ENCODE peak calls at places on chromosomes 7 and 10, in eight cellular contexts. K is CD8-positive, alpha-beta memory T cell; H is NCI-H2171 treated with DMSO at 0.1 percent for 48 hours; U is activated CD4-positive, alpha-beta T cell treated with anti-CD3 and anti-CD28 coated beads, Interleukin-2, amount 50 U/mL, for 24 hours; M is H54; V is NCI-H1694 treated with DMSO at 0.1 percent for 48 hours; W is GM12892; Z is KG1. J is an unnamed sample.

GRCh38 chr7:118473271-118473670 is 248.8 kb downstream of the ANKRD7 start:
- DNase-seq in K (no peak), H (no peak), U (no peak), M (no peak), V (no peak), W (no peak), Z (no peak), J (no peak)

GRCh38 chr7:152641384-152641783 is 34.6 kb downstream of the XRCC2 start:
- DNase-seq in K (no peak), H (no peak), U (no peak), M (no peak), V (no peak), W (no peak), Z (no peak), J (no peak)

GRCh38 chr7:133528796-133529195 is 275.9 kb downstream of the EXOC4 start:
- DNase-seq in K (no peak), H (peak), U (no peak), M (no peak), V (no peak), W (no peak), Z (no peak), J (no peak)

GRCh38 chr10:90674461-90674860 is 183.4 kb downstream of the HTR7 start:
- DNase-seq in K (no peak), H (no peak), U (no peak), M (no peak), V (no peak), W (no peak), Z (no peak), J (no peak)

GRCh38 chr7:88318196-88318595 is 11.5 kb upstream of the STEAP4 start:
- DNase-seq in K (no peak), H (no peak), U (no peak), M (no peak), V (no peak), W (no peak), Z (no peak), J (no peak)

GRCh38 chr10:96998329-96998888 is 166.3 kb downstream of the LCOR start:
- DNase-seq in K (no peak), H (no peak), U (no peak), M (no peak), V (no peak), W (no peak), Z (no peak), J (peak)

GRCh38 chr7:388461-388960 is 98.5 kb downstream of the FOXL3 start:
- DNase-seq in K (no peak), H (no peak), U (no peak), M (no peak), V (no peak), W (no peak), Z (no peak), J (peak)

GRCh38 chr7:104686286-104686685 is 327.7 kb upstream of the KMT2E start:
- DNase-seq in K (no peak), H (no peak), U (no peak), M (no peak), V (no peak), W (no peak), Z (no peak), J (no peak)

GRCh38 chr7:122329145-122329802 is 24.7 kb upstream of the FEZF1 start:
- DNase-seq in K (no peak), H (no peak), U (no peak), M (no peak), V (no peak), W (no peak), Z (no peak), J (no peak)

GRCh38 chr7:39825391-39825790 is 124.7 kb upstream of the CDK13 start:
- DNase-seq in K (no peak), H (no peak), U (no peak), M (no peak), V (no peak), W (no peak), Z (peak), J (no peak)

GRCh38 chr7:148262721-148263229 is 327.8 kb upstream of the C7orf33 start:
- DNase-seq in K (peak), H (peak), U (peak), M (peak), V (peak), W (peak), Z (no peak), J (peak)

GRCh38 chr10:106424076-106424475 is 740.4 kb downstream of the SORCS1 start:
- DNase-seq in K (no peak), H (no peak), U (no peak), M (no peak), V (no peak), W (no peak), Z (no peak), J (peak)

J was measured in cardiac muscle cell.